ENCODE peak calls at places on chromosomes 16 and 17, in eight cellular contexts. E, M, J, T, Z, U, D and A are unnamed samples.

GRCh38 chr16:67399749-67400704 is 6.7 kb upstream of the TPPP3 start:
- DNase-seq in E (no peak), M (no peak), J (no peak), T (no peak), Z (no peak), U (no peak), D (no peak), A (no peak)

GRCh38 chr17:1643293-1643998 is 2.1 kb downstream of the SCARF1 start:
- DNase-seq in E (peak; percentile 28), M (peak; percentile 71), J (peak; percentile 75), T (peak; percentile 67), Z (peak; percentile 45), U (peak; percentile 60), D (peak; percentile 61), A (peak; percentile 51)

GRCh38 chr16:85699628-85700027 is 10.9 kb upstream of the GINS2 start:
- DNase-seq in E (peak; percentile 65), M (no peak), J (no peak), T (no peak), Z (no peak), U (no peak), D (no peak), A (no peak)

GRCh38 chr16:55077231-55077630 is 146.6 kb downstream of the IRX5 start:
- DNase-seq in E (no peak), M (no peak), J (no peak), T (no peak), Z (no peak), U (no peak), D (no peak), A (no peak)

GRCh38 chr17:28972437-28972836 is 21.1 kb upstream of the PHF12 start:
- DNase-seq in E (peak; percentile 85), M (no peak), J (no peak), T (no peak), Z (no peak), U (no peak), D (no peak), A (no peak)

GRCh38 chr17:69524854-69525253 is 110.4 kb downstream of the MAP2K6 start:
- DNase-seq in E (no peak), M (peak; percentile 21), J (no peak), T (no peak), Z (no peak), U (no peak), D (no peak), A (no peak)

GRCh38 chr17:60165976-60166375 is 16.2 kb downstream of the CA4 start:
- DNase-seq in E (no peak), M (peak; percentile 54), J (no peak), T (peak; percentile 63), Z (no peak), U (no peak), D (peak; percentile 10), A (peak; percentile 74)

GRCh38 chr17:74150428-74151025 is 53.0 kb upstream of the RPL38 start:
- DNase-seq in E (no peak), M (no peak), J (no peak), T (no peak), Z (no peak), U (no peak), D (no peak), A (no peak)

GRCh38 chr17:63436523-63437110 is 9.5 kb downstream of the CYB561 start:
- DNase-seq in E (no peak), M (no peak), J (no peak), T (peak; percentile 27), Z (no peak), U (no peak), D (no peak), A (no peak)

GRCh38 chr17:82086941-82087906 is 10.8 kb downstream of the FASN start:
- DNase-seq in E (no peak), M (no peak), J (no peak), T (no peak), Z (no peak), U (no peak), D (no peak), A (no peak)

GRCh38 chr16:17470871-17471744 is at the start of gene XYLT1:
- DNase-seq in E (peak; percentile 96), M (no peak), J (peak; percentile 25), T (peak; percentile 51), Z (no peak), U (peak; percentile 55), D (peak; percentile 82), A (peak; percentile 59)

GRCh38 chr17:31740611-31741082 is 118.4 kb downstream of the COPRS start:
- DNase-seq in E (peak; percentile 99), M (no peak), J (no peak), T (no peak), Z (no peak), U (no peak), D (no peak), A (no peak)

GRCh38 chr17:47324224-47325020 is 667 bp downstream of the EFCAB13 start:
- DNase-seq in E (peak; percentile 66), M (peak; percentile 93), J (peak; percentile 56), T (peak; percentile 77), Z (peak; percentile 12), U (no peak), D (no peak), A (peak; percentile 44)

GRCh38 chr16:29925173-29925804 is 737 bp downstream of the KCTD13 start:
- DNase-seq in E (peak; percentile 27), M (peak; percentile 18), J (no peak), T (peak; percentile 13), Z (peak; percentile 14), U (no peak), D (no peak), A (no peak)

GRCh38 chr16:84484579-84485254 is 19.7 kb downstream of the MEAK7 start:
- DNase-seq in E (peak; percentile 62), M (peak; percentile 32), J (no peak), T (no peak), Z (no peak), U (no peak), D (no peak), A (no peak)

GRCh38 chr17:63001689-63002394 is 35.8 kb downstream of the TANC2 start:
- DNase-seq in E (no peak), M (no peak), J (no peak), T (no peak), Z (no peak), U (no peak), D (peak; percentile 71), A (no peak)

GRCh38 chr16:75928295-75928694 is 202.0 kb upstream of the CPHXL start:
- DNase-seq in E (no peak), M (no peak), J (no peak), T (no peak), Z (no peak), U (no peak), D (no peak), A (no peak)

GRCh38 chr17:42669705-42670198 is 7.0 kb downstream of the PLEKHH3 start:
- DNase-seq in E (no peak), M (no peak), J (no peak), T (no peak), Z (no peak), U (no peak), D (no peak), A (no peak)

GRCh38 chr17:12693640-12694039 is 27.9 kb downstream of the MYOCD start:
- DNase-seq in E (peak; percentile 79), M (no peak), J (no peak), T (no peak), Z (no peak), U (no peak), D (no peak), A (no peak)

GRCh38 chr16:80060470-80060869 is 459.9 kb upstream of the MAF start:
- DNase-seq in E (no peak), M (peak; percentile 5), J (no peak), T (no peak), Z (no peak), U (no peak), D (no peak), A (no peak)